ENCODE peak calls at places on chromosomes 3 and 15, in six cellular contexts. R, Y, P, O, A and E are unnamed samples.

GRCh38 chr3:46695177-46695961 is 1.9 kb upstream of the ALS2CL start:
- DNase-seq in O (no peak), Y (peak), P (peak), R (no peak), A (no peak), E (no peak)

GRCh38 chr3:111484666-111485065 is 57.3 kb upstream of the CD96 start:
- DNase-seq in O (no peak), Y (no peak), P (no peak), A (peak), R (no peak), E (no peak)

GRCh38 chr15:57401546-57401945 is 25.2 kb downstream of the CGNL1 start:
- DNase-seq in P (no peak), O (no peak), A (no peak), Y (no peak), R (no peak), E (no peak)

GRCh38 chr3:16824085-16824696 is 60.6 kb upstream of the PLCL2 start:
- DNase-seq in O (no peak), A (no peak), R (no peak), Y (no peak), P (no peak), E (peak)

GRCh38 chr3:50295553-50296166 is 3.4 kb upstream of the IFRD2 start:
- DNase-seq in Y (no peak), O (no peak), A (no peak), P (no peak), R (no peak), E (no peak)

GRCh38 chr3:16883057-16883725 is 1.6 kb upstream of the PLCL2 start:
- DNase-seq in P (peak), A (no peak), O (no peak), Y (no peak), R (peak), E (no peak)

GRCh38 chr15:30954674-30955073 is 36.8 kb downstream of the MTMR10 start:
- DNase-seq in A (no peak), R (no peak), P (no peak), Y (peak), O (no peak), E (no peak)

GRCh38 chr3:168620854-168621253 is 525.1 kb upstream of the GOLIM4 start:
- DNase-seq in R (no peak), O (peak), P (peak), Y (peak), A (no peak), E (peak)

GRCh38 chr15:58462547-58462946 is 30.8 kb downstream of the LIPC start:
- DNase-seq in R (no peak), A (no peak), O (no peak), P (no peak), Y (peak), E (no peak)

GRCh38 chr3:159929181-159929893 is 59.3 kb upstream of the IL12A start:
- DNase-seq in P (peak), O (peak), R (no peak), Y (peak), A (peak), E (no peak)

DNA sequence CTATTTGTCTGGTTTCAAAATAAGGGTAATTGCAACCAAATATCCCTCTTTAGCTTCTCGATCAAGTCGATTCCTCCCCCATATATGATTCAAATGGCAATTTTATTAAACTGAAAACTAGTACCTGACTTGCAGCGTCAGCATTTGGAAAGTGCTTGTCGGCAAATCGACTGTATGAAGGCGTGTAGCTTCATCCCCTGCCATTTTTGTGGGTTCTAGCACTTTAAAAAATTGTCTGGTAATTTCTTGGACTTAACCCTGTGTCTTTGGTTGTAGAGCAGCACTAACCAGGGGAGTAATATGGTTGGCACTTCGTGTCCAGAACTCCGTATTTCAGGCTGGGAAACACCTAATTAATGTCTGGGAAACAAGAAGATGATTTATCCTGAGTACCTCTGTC is 573 bp downstream of the MME start:
- DNase-seq in P (peak), A (no peak), R (no peak), O (no peak), Y (no peak), E (no peak)
- H3K4me3 ChIP-seq in P (peak), A (peak), R (no peak), O (peak), Y (peak), E (no peak)

DNA sequence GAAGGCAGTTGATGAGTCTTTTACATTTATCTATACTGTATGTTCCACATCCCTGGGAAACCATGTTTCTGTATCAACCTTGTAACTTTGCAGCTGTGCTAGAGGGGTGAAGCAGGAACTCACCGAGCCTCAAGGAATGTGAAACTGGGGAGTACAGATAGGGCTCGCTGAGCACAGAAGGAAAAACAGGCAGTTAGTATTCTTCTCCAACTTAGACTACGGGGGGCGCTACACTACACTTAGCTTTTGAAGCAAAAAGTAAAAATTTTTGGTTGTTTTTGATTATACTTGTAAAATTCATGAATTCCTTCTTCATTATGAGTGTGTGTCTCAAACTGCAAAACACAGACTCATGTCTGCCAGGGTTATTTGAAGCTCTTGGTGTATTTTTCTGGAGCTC is 132.7 kb upstream of the RGMA start:
- DNase-seq in Y (no peak), P (peak), R (no peak), A (no peak), O (no peak), E (no peak)
- TF ChIP-seq CTCF in Y (no peak), P (peak), R (no peak), A (no peak), O (no peak), E (no peak)

DNA sequence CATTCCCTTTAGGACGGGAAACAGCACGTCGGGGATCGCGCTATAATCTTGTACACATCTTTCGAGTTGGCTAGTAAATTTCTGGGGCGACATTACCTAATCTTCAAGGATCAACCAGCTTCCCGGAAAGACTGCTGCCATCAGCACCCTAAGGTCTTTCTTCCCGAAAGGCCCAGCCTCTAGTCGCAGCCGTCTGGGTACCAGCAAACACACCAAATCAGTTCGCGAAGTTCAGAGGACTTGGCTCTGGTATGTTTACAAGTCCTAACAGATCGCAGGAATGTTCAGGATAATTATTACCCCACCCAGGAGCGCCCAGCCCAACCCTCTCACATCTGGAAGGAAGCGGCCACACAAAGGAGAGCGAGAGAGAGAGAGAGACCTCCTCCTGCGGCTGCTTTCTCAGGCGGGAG is 155.2 kb upstream of the FRMD4B start:
- DNase-seq in R (no peak), O (no peak), P (peak), A (no peak), Y (no peak), E (no peak)
- H3K4me3 ChIP-seq in R (no peak), O (peak), P (peak), A (no peak), Y (peak), E (no peak)

GRCh38 chr15:48265145-48265544 is 59.0 kb downstream of the SLC12A1 start:
- DNase-seq in A (no peak), R (no peak), O (no peak), Y (no peak), P (no peak), E (no peak)

GRCh38 chr15:48273047-48273446 is 58.2 kb upstream of the DUT start:
- DNase-seq in R (no peak), P (peak), A (no peak), Y (no peak), O (no peak), E (no peak)

GRCh38 chr15:48266029-48266428 is 59.9 kb downstream of the SLC12A1 start:
- DNase-seq in R (no peak), Y (peak), O (peak), P (no peak), A (no peak), E (no peak)

DNA sequence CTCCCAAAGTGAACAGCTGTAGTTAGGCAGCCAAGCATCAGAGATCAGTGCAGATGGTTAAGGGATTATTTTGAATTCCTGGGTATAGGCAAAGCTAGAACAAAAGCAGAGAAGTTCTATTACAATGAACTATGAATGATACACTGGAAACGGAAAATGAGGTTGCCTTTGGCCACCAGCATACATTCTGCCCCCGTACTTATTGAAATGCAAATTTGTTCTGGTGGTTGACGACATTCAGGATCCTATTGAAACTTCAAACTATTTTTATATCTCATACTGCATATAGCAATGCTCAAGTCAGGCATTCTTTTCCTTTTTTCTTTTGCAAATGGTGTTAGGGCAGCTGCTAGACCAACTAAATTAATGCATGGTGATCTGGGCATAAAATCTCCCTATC is 61.7 kb downstream of the SLC12A1 start:
- DNase-seq in R (no peak), O (no peak), Y (no peak), P (no peak), A (no peak), E (no peak)
- TF ChIP-seq CTCF in R (no peak), O (no peak), Y (no peak), P (no peak), A (no peak), E (no peak)

DNA sequence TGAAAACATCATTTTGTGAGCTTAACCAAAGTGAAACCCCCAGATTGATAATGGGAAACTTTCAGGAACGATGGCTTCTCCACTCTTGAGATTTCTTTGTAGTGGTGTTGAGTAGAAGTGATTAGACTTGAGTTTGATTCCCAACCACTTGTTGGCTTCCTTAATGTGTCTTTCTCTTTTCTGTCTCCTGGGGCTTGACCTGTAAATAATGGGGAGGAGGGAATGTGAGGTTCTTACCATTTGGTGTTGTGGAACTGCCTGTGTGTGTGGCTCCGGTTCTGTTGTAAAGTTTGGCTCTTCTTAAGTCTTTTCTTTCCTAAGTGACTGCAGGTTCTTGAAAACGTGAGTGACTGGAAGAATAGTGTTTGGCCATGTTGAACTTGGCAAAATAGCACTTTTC is 2.7 kb downstream of the CDV3 start:
- DNase-seq in R (no peak), P (no peak), O (no peak), A (no peak), Y (no peak), E (no peak)
- H3K4me3 ChIP-seq in R (no peak), P (peak), O (peak), A (peak), Y (peak), E (peak)

DNA sequence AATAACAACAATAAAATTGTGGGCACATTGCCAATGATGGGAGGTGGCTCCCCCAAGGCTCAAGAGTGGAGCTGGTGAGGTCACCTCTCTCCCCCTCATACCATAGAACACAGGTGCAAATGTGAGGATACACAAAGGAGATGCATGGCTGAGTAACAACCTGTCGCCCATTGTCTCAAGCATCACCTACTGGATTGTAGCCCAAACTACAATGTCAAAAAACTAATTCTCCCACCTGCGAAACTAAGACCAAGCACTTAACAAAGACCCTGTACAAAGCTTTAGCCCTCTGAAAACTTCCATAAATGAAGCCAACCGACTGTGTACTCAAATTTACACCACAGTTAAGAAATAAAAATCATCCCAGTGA is 50.4 kb upstream of the IGSF11 start:
- DNase-seq in Y (no peak), A (no peak), O (no peak), P (peak), R (no peak), E (no peak)
- TF ChIP-seq CTCF in Y (no peak), A (no peak), O (no peak), P (peak), R (no peak), E (no peak)

GRCh38 chr15:33773969-33774368 is 194.3 kb upstream of the CHRM5 start:
- DNase-seq in P (no peak), A (no peak), Y (no peak), O (no peak), R (no peak), E (no peak)
- H3K4me3 ChIP-seq in P (no peak), A (no peak), Y (no peak), O (no peak), R (no peak), E (no peak)

GRCh38 chr15:99508807-99509311 is 56.9 kb upstream of the MEF2A start:
- DNase-seq in Y (peak), A (no peak), R (no peak), O (no peak), P (no peak), E (peak)

GRCh38 chr15:99514306-99514705 is 51.5 kb upstream of the MEF2A start:
- DNase-seq in O (no peak), A (no peak), R (no peak), P (no peak), Y (no peak), E (no peak)

GRCh38 chr15:99509686-99510461 is 55.9 kb upstream of the MEF2A start:
- DNase-seq in P (no peak), R (no peak), A (no peak), Y (no peak), O (no peak), E (no peak)

GRCh38 chr15:99511529-99511864 is 54.3 kb upstream of the MEF2A start:
- DNase-seq in A (no peak), O (peak), Y (no peak), P (no peak), R (no peak), E (no peak)

GRCh38 chr15:99511865-99512632 is 53.7 kb upstream of the MEF2A start:
- DNase-seq in P (no peak), R (no peak), Y (no peak), O (peak), A (no peak), E (peak)
- TF ChIP-seq CTCF in P (no peak), R (no peak), Y (no peak), O (no peak), A (no peak), E (no peak)